ENCODE peak calls at places on chromosomes 1 and 21, in four cellular contexts. P, O, N and X are unnamed samples.

GRCh38 chr1:206633708-206634121 is 1.6 kb upstream of the DYRK3 start:
- DNase-seq in P (peak; percentile 8), O (peak; percentile 96), N (peak; percentile 15), X (no peak)

GRCh38 chr1:209561561-209561960 is 22.0 kb upstream of the CAMK1G start:
- DNase-seq in P (no peak), O (no peak), N (no peak), X (no peak)

GRCh38 chr1:168709407-168709891 is 19.6 kb downstream of the DPT start:
- DNase-seq in P (no peak), O (peak; percentile 4), N (no peak), X (no peak)

GRCh38 chr1:176241385-176242015 is 34.4 kb upstream of the COP1 start:
- DNase-seq in P (no peak), O (peak; percentile 95), N (no peak), X (no peak)

GRCh38 chr1:155648207-155649147 is 38.5 kb downstream of the MSTO1 start:
- DNase-seq in P (peak; percentile 56), O (peak; percentile 94), N (no peak), X (peak; percentile 27)

GRCh38 chr1:66374148-66374547 is 159.8 kb upstream of the SGIP1 start:
- DNase-seq in P (no peak), O (no peak), N (no peak), X (no peak)

GRCh38 chr1:23634840-23635642 is 56.6 kb upstream of the RPL11 start:
- DNase-seq in P (peak; percentile 33), O (peak; percentile 77), N (peak; percentile 37), X (peak; percentile 62)

GRCh38 chr1:41574842-41575241 is 90.4 kb upstream of the EDN2 start:
- DNase-seq in P (no peak), O (no peak), N (no peak), X (peak; percentile 2)

GRCh38 chr21:43969115-43969444 is 43.0 kb upstream of the TRAPPC10 start:
- DNase-seq in P (no peak), O (no peak), N (no peak), X (no peak)

GRCh38 chr1:23370744-23371710 is 1.4 kb upstream of the ZNF436 start:
- DNase-seq in P (peak; percentile 65), O (no peak), N (no peak), X (no peak)

GRCh38 chr1:205998457-205999241 is 4.5 kb downstream of the RAB7B start:
- DNase-seq in P (no peak), O (no peak), N (no peak), X (no peak)

GRCh38 chr1:52756020-52756419 is 29.8 kb downstream of the ZYG11B start:
- DNase-seq in P (no peak), O (no peak), N (no peak), X (no peak)

GRCh38 chr1:159927887-159928431 is 2.7 kb upstream of the TAGLN2 start:
- DNase-seq in P (no peak), O (no peak), N (no peak), X (no peak)

GRCh38 chr1:201793306-201793925 is 35.5 kb upstream of the IPO9 start:
- DNase-seq in P (no peak), O (no peak), N (no peak), X (no peak)

GRCh38 chr21:28439246-28439645 is 553.4 kb downstream of the LTN1 start:
- DNase-seq in P (no peak), O (no peak), N (no peak), X (no peak)

GRCh38 chr1:167957710-167958109 is 20.8 kb upstream of the MPC2 start:
- DNase-seq in P (no peak), O (peak; percentile 38), N (no peak), X (no peak)

GRCh38 chr1:239538244-239538988 is 152.0 kb downstream of the CHRM3 start:
- DNase-seq in P (no peak), O (no peak), N (no peak), X (no peak)

GRCh38 chr1:15956150-15956549 is 19.8 kb downstream of the ZBTB17 start:
- DNase-seq in P (no peak), O (peak; percentile 46), N (no peak), X (no peak)

GRCh38 chr1:162020145-162020544 is 3.5 kb downstream of the OLFML2B start:
- DNase-seq in P (no peak), O (no peak), N (no peak), X (no peak)

GRCh38 chr1:51736702-51737101 is 119.8 kb downstream of the OSBPL9 start:
- DNase-seq in P (peak; percentile 12), O (peak; percentile 77), N (no peak), X (no peak)

GRCh38 chr1:198220428-198220827 is 63.6 kb downstream of the NEK7 start:
- DNase-seq in P (no peak), O (peak; percentile 87), N (no peak), X (no peak)
- H3K27ac ChIP-seq in P (no peak overlapping the region), O (no peak overlapping the region), N (no peak overlapping the region), X (no peak overlapping the region)

DNA sequence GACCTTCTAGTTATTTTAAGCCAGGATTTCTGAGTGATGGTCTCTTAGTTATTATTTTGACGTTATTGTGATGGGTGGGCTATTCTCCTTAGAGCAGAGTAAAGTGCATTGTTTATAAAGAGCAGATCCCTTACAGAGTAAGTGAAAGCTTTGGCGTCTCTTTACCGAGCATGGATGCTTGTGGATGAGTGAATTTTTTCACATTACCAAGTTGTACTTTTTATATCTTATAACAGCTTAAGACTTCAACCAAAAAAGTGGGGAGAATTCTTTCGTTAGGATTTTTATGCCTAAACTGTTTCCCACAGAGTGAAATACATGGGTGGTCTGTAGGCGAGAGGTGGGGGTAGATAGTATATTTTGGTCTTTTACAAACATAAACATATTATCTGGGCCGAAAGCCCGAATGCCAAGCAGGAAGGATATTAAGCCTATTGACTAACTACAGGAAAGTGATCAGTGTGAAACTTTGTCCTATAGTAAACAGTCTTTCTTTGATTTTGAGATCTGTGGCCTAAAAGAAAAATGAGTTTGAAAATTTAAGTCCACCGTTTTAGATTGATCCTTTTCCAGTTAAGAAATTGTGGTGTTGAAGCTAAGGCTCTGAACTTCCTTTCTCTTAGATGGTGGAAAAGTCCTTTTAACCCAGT is 279.0 kb upstream of the C1orf105 start:
- DNase-seq in P (no peak), O (no peak), N (no peak), X (no peak)
- H3K27ac ChIP-seq in P (peak overlapping the region; percentile 68), O (peak overlapping the region; percentile 26), N (peak overlapping the region; percentile 93), X (peak overlapping the region; percentile 85)

DNA sequence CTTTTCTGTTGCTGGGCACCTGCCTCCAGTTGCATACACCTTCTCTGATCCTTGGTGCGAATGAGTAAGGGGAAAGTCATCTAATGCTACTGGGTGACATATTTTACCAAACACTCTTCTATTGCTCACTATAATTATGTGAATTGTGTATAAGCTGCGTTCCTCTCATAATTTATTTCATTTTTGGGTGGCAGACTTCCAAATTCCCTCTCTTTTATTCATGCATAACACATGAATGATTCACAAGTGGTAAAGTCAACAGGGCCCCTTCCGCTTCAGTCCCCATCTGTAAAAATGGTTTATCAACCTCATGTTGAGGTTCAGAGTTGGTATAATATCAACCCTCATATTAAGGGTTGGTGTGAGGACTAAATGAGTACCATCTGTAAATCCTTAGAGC is 3.2 kb upstream of the QSOX1 start:
- DNase-seq in P (no peak), O (peak; percentile 95), N (no peak), X (no peak)
- H3K27ac ChIP-seq in P (no peak overlapping the region), O (peak overlapping the region; percentile 92), N (no peak overlapping the region), X (no peak overlapping the region)

GRCh38 chr1:25744636-25745425 is 55.2 kb upstream of the SELENON start:
- DNase-seq in P (no peak), O (no peak), N (no peak), X (no peak)

GRCh38 chr1:25746299-25747045 is 53.5 kb upstream of the SELENON start:
- DNase-seq in P (no peak), O (no peak), N (no peak), X (no peak)

GRCh38 chr1:25743164-25744139 is 56.5 kb upstream of the SELENON start:
- DNase-seq in P (peak; percentile 65), O (peak; percentile 35), N (peak; percentile 83), X (peak; percentile 94)

GRCh38 chr1:25742316-25742715 is 57.7 kb upstream of the SELENON start:
- DNase-seq in P (no peak), O (no peak), N (no peak), X (no peak)

DNA sequence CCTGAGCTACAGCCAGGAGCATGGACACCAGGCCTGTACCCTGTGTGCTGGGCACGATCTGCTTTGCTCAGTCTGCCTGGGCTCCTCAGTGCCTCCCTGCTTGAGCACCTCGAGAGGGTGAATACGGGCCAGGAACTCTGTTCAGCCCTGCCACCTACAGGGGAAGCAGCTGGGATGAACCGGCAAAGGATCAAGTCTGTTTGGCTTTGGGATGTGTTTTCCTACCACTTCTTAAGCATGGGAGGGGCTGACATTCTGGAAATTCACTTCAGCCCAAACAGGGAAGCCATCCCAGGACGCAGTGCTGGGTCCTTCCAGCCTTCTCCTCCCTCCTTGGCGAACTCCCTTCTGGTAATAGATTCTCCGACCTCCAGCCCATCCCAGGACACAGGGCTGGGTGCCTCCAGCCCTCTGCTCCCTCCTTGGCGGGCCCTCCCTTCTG is 55.8 kb upstream of the SELENON start:
- DNase-seq in P (peak; percentile 73), O (peak; percentile 53), N (peak; percentile 35), X (peak; percentile 69)
- H3K27ac ChIP-seq in P (peak overlapping the region; percentile 82), O (peak overlapping the region; percentile 4), N (peak overlapping the region; percentile 93), X (peak overlapping the region; percentile 92)

GRCh38 chr1:147238925-147239820 is 3.3 kb upstream of the CHD1L start:
- DNase-seq in P (no peak), O (no peak), N (no peak), X (no peak)

GRCh38 chr1:147238053-147238902 is 4.2 kb upstream of the CHD1L start:
- DNase-seq in P (no peak), O (no peak), N (no peak), X (no peak)

GRCh38 chr1:147236448-147236847 is 6.0 kb upstream of the CHD1L start:
- DNase-seq in P (no peak), O (no peak), N (no peak), X (no peak)

GRCh38 chr1:147235822-147236221 is 6.7 kb upstream of the CHD1L start:
- DNase-seq in P (no peak), O (no peak), N (no peak), X (peak; percentile 82)

GRCh38 chr1:147236959-147237791 is 5.3 kb upstream of the CHD1L start:
- DNase-seq in P (no peak), O (no peak), N (no peak), X (peak; percentile 61)
- H3K27ac ChIP-seq in P (no peak overlapping the region), O (no peak overlapping the region), N (no peak overlapping the region), X (peak overlapping the region; percentile 92)

GRCh38 chr1:227919916-227920315 is 27.8 kb downstream of the WNT9A start:
- DNase-seq in P (no peak), O (no peak), N (no peak), X (no peak)
- H3K27ac ChIP-seq in P (no peak overlapping the region), O (no peak overlapping the region), N (no peak overlapping the region), X (no peak overlapping the region)

DNA sequence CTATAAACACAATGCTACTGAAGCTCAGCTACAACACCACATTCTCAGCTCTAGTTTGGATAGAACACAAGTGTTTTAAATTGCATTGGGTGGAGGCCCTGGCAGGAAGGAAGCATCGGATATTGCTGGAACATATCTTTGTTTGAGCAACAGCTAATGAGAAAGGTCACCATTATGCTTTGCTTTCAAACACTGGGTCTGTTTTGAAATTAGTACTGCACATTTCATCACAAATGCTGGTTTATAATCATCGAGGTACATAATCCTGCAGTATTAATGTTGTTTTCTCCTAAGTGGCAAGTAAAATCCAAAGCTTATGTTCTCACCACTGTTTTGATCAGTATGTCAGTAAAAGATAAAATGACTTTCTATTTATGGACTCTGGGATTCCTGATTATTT is 61.5 kb upstream of the ARHGAP29 start:
- DNase-seq in P (no peak), O (no peak), N (no peak), X (no peak)
- H3K27ac ChIP-seq in P (no peak overlapping the region), O (no peak overlapping the region), N (no peak overlapping the region), X (peak overlapping the region; percentile 8)